ENCODE peak calls at places on chromosomes 13 and 19, in five cellular contexts. D is cerebellum; B is hepatic stellate cell; F is midbrain; G is stimulated activated CD4-positive, alpha-beta T cell treated with anti-CD3 and anti-CD28 coated beads, Interleukin-4, amount 100 ng/mL, for 4 hours. E is an unnamed sample.

GRCh38 chr13:45327253-45327954 is 13.6 kb downstream of the TPT1 start:
- DNase-seq in F (no peak), G (no peak), B (no peak), D (no peak), E (no peak)

GRCh38 chr13:113589251-113589960 is 4.9 kb downstream of the TFDP1 start:
- DNase-seq in B (no peak), D (no peak), G (no peak), F (no peak), E (no peak)

GRCh38 chr13:36038785-36039415 is 92.3 kb downstream of the DCLK1 start:
- DNase-seq in D (no peak), G (no peak), F (no peak), B (no peak), E (peak; percentile 29)

GRCh38 chr19:32219881-32220552 is 125.4 kb upstream of the ZNF507 start:
- DNase-seq in D (no peak), B (no peak), G (no peak), F (no peak), E (no peak)

GRCh38 chr19:1408300-1409203 is 1.2 kb downstream of the DAZAP1 start:
- DNase-seq in D (no peak), F (peak; percentile 33), B (peak; percentile 63), G (peak; percentile 61), E (no peak)

GRCh38 chr19:11422163-11423068 is 3.3 kb upstream of the RGL3 start:
- DNase-seq in G (peak; percentile 55), B (peak; percentile 73), F (no peak), D (peak; percentile 66), E (peak; percentile 79)

GRCh38 chr13:38670627-38671026 is 16.2 kb upstream of the FREM2 start:
- DNase-seq in G (no peak), D (no peak), B (no peak), F (no peak), E (no peak)

GRCh38 chr13:35859981-35860380 is 271.2 kb downstream of the DCLK1 start:
- DNase-seq in F (no peak), D (no peak), B (no peak), G (no peak), E (no peak)

GRCh38 chr13:46551410-46552301 is 1.3 kb upstream of the LRCH1 start:
- DNase-seq in F (peak; percentile 52), B (peak; percentile 77), G (peak; percentile 65), D (peak; percentile 73), E (peak; percentile 66)

GRCh38 chr19:33186835-33187540 is 7.1 kb upstream of the LRP3 start:
- DNase-seq in D (no peak), B (peak; percentile 2), G (no peak), F (peak; percentile 16), E (no peak)

GRCh38 chr13:95246292-95247082 is 54.8 kb downstream of the ABCC4 start:
- DNase-seq in F (no peak), D (no peak), B (no peak), G (no peak), E (no peak)

GRCh38 chr13:29594310-29594709 is 1.2 kb downstream of the SLC7A1 start:
- DNase-seq in D (peak; percentile 31), F (no peak), B (peak; percentile 55), G (peak; percentile 30), E (no peak)

GRCh38 chr13:70253411-70253810 is 145.2 kb upstream of the KLHL1 start:
- DNase-seq in D (no peak), B (no peak), F (no peak), G (no peak), E (no peak)

GRCh38 chr19:15185188-15185587 is 15.6 kb downstream of the NOTCH3 start:
- DNase-seq in F (no peak), B (no peak), G (no peak), D (no peak), E (no peak)

GRCh38 chr19:18232540-18233223 is 6.4 kb upstream of the PDE4C start:
- DNase-seq in G (no peak), F (no peak), D (peak; percentile 33), B (no peak), E (no peak)

GRCh38 chr13:23980160-23980551 is 82.9 kb upstream of the C1QTNF9B start:
- DNase-seq in D (peak; percentile 57), G (peak; percentile 84), B (peak; percentile 92), F (peak; percentile 90), E (peak; percentile 86)

GRCh38 chr19:7962644-7963268 is 19.3 kb upstream of the TIMM44 start:
- DNase-seq in F (no peak), D (no peak), G (no peak), B (no peak), E (no peak)

GRCh38 chr19:18996351-18996750 is 37.0 kb downstream of the SUGP2 start:
- DNase-seq in D (no peak), G (no peak), B (no peak), F (no peak), E (no peak)

GRCh38 chr19:16660763-16661479 is at the start of gene TMEM38A:
- DNase-seq in B (peak; percentile 30), F (peak; percentile 29), G (peak; percentile 43), D (no peak), E (no peak)

GRCh38 chr19:50792852-50793250 is 2.6 kb downstream of the ACP4 start:
- DNase-seq in F (no peak), B (no peak), D (no peak), G (no peak), E (no peak)

GRCh38 chr19:10654610-10655456 is 687 bp downstream of the ILF3 start:
- DNase-seq in F (peak; percentile 45), D (peak; percentile 67), G (peak; percentile 63), B (peak; percentile 89), E (peak; percentile 48)

GRCh38 chr19:47229674-47230121 is 1.3 kb downstream of the BBC3 start:
- DNase-seq in D (peak; percentile 31), F (no peak), G (no peak), B (no peak), E (no peak)

GRCh38 chr19:4523306-4524110 is 5.2 kb upstream of the PLIN4 start:
- DNase-seq in D (no peak), G (peak; percentile 34), B (no peak), F (peak; percentile 15), E (peak; percentile 65)

GRCh38 chr13:30972888-30973377 is 40.5 kb downstream of the TEX26 start:
- DNase-seq in F (no peak), G (no peak), B (no peak), D (no peak), E (no peak)

GRCh38 chr13:48562296-48563066 is 29.6 kb upstream of the RCBTB2 start:
- DNase-seq in B (no peak), D (no peak), G (peak; percentile 12), F (no peak), E (no peak)

GRCh38 chr13:27022571-27023311 is 148.9 kb downstream of the USP12 start:
- DNase-seq in F (peak; percentile 27), G (no peak), D (no peak), B (peak; percentile 47), E (peak; percentile 42)

GRCh38 chr19:47322048-47322447 is 9.9 kb upstream of the C5AR2 start:
- DNase-seq in F (no peak), D (no peak), B (no peak), G (no peak), E (no peak)

GRCh38 chr13:21470785-21471184 is 11.7 kb upstream of the ZDHHC20 start:
- DNase-seq in B (no peak), F (no peak), G (no peak), D (no peak), E (no peak)

GRCh38 chr19:33731886-33732285 is 64.8 kb upstream of the KCTD15 start:
- DNase-seq in G (no peak), B (no peak), D (no peak), F (no peak), E (no peak)

GRCh38 chr13:36282818-36283432 is 14.7 kb downstream of the CCDC169 start:
- DNase-seq in B (peak; percentile 13), D (peak; percentile 10), G (no peak), F (peak; percentile 43), E (peak; percentile 58)

GRCh38 chr19:9913237-9914000 is 22.9 kb downstream of the OLFM2 start:
- DNase-seq in B (no peak), F (peak; percentile 12), D (no peak), G (no peak), E (no peak)

GRCh38 chr19:48461982-48462655 is 6.7 kb downstream of the KCNJ14 start:
- DNase-seq in B (no peak), G (no peak), F (no peak), D (no peak), E (no peak)

GRCh38 chr19:21328402-21328801 is 808 bp downstream of the ZNF708 start:
- DNase-seq in D (peak; percentile 17), G (no peak), F (no peak), B (no peak), E (no peak)

GRCh38 chr19:43957891-43958290 is 6.9 kb downstream of the ZNF221 start:
- DNase-seq in D (no peak), F (no peak), G (no peak), B (no peak), E (no peak)

GRCh38 chr13:48505597-48506091 is 27.2 kb downstream of the RCBTB2 start:
- DNase-seq in B (no peak), F (peak; percentile 32), D (no peak), G (no peak), E (no peak)

GRCh38 chr13:28282451-28282850 is 144.1 kb downstream of the PAN3 start:
- DNase-seq in G (no peak), B (no peak), D (no peak), F (no peak), E (no peak)

E was measured in COLO829.